ENCODE peak calls at places on chromosomes 11 and 22, in four cellular contexts. A, M, K and C are unnamed samples. For H3K27me3, the result is how much of the 10 kb centered on the place peaks cover.

GRCh38 chr11:37100008-37100407 is 502.0 kb upstream of the RAG2 start:
- DNase-seq in A (no peak), M (no peak), K (no peak), C (no peak)

GRCh38 chr11:116563028-116563712 is 209.6 kb downstream of the BUD13 start:
- DNase-seq in A (no peak), M (no peak), K (peak), C (no peak)

GRCh38 chr11:106986261-106986660 is 32.0 kb downstream of the GUCY1A2 start:
- DNase-seq in A (peak), M (no peak), K (peak), C (no peak)

GRCh38 chr11:128463386-128463829 is 124.0 kb downstream of the ETS1 start:
- DNase-seq in A (peak), M (no peak), K (peak), C (no peak)

GRCh38 chr11:72831521-72832300 is 17.5 kb downstream of the ATG16L2 start:
- DNase-seq in A (peak), M (peak), K (peak), C (peak)

GRCh38 chr11:130480166-130480565 is 31.7 kb downstream of the ADAMTS15 start:
- DNase-seq in A (peak), M (no peak), K (peak), C (no peak)

GRCh38 chr11:32615422-32615821 is 31.8 kb downstream of the EIF3M start:
- DNase-seq in A (peak), M (no peak), K (no peak), C (no peak)

GRCh38 chr11:32006799-32007388 is 84.0 kb upstream of the RCN1 start:
- DNase-seq in A (peak), M (peak), K (peak), C (peak)

GRCh38 chr11:27532652-27533325 is 26.2 kb upstream of the LIN7C start:
- DNase-seq in A (peak), M (no peak), K (peak), C (no peak)

GRCh38 chr22:46061431-46062231 is 84.7 kb upstream of the WNT7B start:
- DNase-seq in A (no peak), M (peak), K (no peak), C (peak)

GRCh38 chr11:131945695-131946094 is 575.3 kb downstream of the NTM start:
- DNase-seq in A (no peak), M (no peak), K (no peak), C (no peak)

GRCh38 chr11:134050541-134051383 is 18.1 kb upstream of the JAM3 start:
- DNase-seq in A (peak), M (peak), K (peak), C (peak)

GRCh38 chr11:109343242-109343641 is 78.7 kb upstream of the C11orf87 start:
- DNase-seq in A (no peak), M (no peak), K (no peak), C (no peak)
- H3K4me3 ChIP-seq in A (no peak), M (no peak), K (no peak), C (no peak)

DNA sequence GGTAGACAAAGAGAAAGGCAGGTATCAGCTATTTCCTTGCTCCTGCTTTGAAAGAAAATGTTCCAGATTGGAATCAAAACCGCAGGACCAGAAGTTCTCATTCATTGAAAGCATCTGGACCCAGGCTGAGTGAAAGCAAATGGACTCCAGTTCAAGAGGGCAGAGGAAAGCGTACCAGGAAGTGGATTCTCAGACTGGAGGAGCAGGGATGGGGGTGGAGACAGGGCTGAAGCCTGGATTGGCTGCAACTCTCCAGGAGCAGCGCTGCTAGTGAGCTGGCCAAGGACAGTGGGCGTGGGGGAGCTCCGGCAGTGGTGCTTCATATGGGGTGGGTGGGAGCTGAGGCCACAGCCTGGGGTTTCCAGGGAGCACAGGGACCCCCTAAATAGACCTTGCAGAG is 103.5 kb upstream of the NECTIN1 start:
- DNase-seq in A (peak), M (no peak), K (peak), C (peak)
- H3K27me3 ChIP-seq in A (under half), M (under half), K (under half), C (under half)

DNA sequence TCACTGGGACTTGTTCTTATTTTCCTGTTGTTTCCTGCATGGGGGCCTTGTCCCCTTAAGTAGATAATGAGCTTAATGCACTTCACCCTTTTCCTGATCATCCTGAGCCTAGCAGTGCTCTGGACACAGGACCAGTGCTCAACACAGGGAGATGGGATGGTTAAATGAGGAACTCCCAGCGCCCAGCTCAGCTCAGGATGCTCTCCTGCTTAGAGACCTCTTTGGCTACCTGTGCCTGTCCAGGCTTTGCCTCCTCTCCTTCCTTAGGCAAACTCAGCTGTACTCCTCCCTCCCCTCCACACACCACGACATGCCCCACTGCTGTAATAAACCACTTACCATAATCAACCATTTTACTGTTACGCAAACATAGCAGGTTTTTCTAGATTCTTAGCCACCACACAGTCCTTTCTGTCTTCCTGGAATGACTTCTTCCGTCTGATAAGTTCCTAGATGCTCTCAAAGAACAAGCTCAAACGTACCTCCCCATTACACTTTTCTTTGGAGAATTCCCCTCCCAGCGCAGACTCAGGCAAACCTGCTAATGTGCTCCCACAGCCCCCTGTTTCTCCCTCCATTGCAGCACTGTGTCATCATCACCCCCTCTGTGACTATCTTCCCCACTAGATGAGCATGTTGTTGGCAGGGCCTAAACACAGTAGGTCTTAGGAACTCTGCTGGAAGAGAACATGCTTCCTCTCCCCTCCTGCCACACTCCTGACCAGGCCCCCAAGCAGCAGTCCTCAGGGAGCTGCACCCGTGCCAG is 113.6 kb downstream of the MICAL2 start:
- DNase-seq in A (no peak), M (no peak), K (peak), C (no peak)
- H3K4me3 ChIP-seq in A (no peak), M (no peak), K (no peak), C (no peak)

GRCh38 chr11:69369945-69370344 is 76.0 kb downstream of the MYEOV start:
- DNase-seq in A (no peak), M (peak), K (no peak), C (no peak)
- H3K27me3 ChIP-seq in A (under half), M (under half), K (under half), C (under half)

GRCh38 chr22:42648017-42648367 is 1.2 kb downstream of the CYB5R3 start:
- DNase-seq in A (no peak), M (no peak), K (no peak), C (no peak)
- H3K4me3 ChIP-seq in A (peak), M (peak), K (peak), C (no peak)

GRCh38 chr22:19722175-19722914 is 994 bp upstream of the GP1BB start:
- DNase-seq in A (no peak), M (peak), K (no peak), C (peak)
- H3K27me3 ChIP-seq in A (half or more), M (half or more), K (under half), C (half or more)

GRCh38 chr11:84452211-84452610 is 1166.0 kb upstream of the CCDC90B start:
- DNase-seq in A (no peak), M (no peak), K (no peak), C (no peak)
- H3K4me3 ChIP-seq in A (no peak), M (no peak), K (no peak), C (no peak)

DNA sequence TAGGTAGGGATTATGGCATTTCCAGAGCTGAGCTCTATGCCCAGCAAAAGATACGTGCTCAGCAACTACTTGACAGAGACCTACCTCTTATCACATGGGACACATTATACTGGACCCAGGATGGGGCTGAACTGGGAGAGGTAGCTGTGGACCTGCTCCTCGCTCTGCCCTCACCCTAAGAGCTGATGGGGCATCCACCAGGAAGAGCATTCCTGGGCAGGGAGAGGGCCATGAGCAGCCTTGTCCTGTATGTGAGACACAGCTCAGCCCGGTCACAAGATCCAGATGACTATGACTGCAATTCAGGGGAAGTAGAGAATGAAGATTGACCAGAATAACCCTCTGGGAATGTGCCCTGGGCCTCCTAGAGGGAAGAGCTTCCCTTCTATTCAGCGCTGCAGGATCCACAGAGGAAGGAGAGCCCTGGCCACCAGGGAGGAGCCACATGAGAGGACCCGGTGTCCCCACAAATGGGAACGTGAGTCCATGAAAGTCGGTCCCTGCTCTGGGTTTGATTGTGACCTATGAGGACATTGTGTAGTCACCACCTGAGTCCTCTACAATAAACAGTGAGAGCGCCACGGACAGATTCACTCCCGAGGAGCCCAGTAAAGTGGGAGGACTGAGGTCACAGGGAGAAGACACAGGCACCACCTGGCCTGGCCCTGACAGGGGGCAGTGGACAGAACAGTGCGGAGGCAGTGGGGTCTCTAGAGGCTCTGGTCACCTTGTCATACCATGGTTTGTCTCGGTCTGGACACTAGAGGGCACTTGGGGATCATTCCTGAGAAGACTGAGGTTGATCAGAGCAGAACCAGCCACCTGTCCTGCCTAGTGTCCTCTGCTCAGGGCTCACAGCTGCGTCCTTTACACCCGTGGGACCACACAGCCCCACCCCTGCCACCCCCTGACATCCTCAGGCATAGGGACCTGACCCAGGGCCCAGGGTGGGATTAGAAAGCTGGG is 99.5 kb downstream of the ZNF280B start:
- DNase-seq in A (peak), M (peak), K (peak), C (peak)
- H3K27me3 ChIP-seq in A (under half), M (half or more), K (under half), C (half or more)

GRCh38 chr11:67674442-67674871 is at the start of gene ALDH3B2:
- DNase-seq in A (no peak), M (peak), K (no peak), C (peak)

GRCh38 chr11:67673902-67674301 is 521 bp downstream of the ALDH3B2 start:
- DNase-seq in A (no peak), M (peak), K (no peak), C (no peak)

GRCh38 chr11:67673358-67673757 is 1.1 kb downstream of the ALDH3B2 start:
- DNase-seq in A (no peak), M (no peak), K (no peak), C (no peak)

GRCh38 chr11:67671211-67671520 is 3.3 kb downstream of the ALDH3B2 start:
- DNase-seq in A (no peak), M (no peak), K (no peak), C (peak)

GRCh38 chr11:67675058-67675747 is 780 bp upstream of the ALDH3B2 start:
- DNase-seq in A (no peak), M (no peak), K (no peak), C (no peak)
- H3K4me3 ChIP-seq in A (no peak), M (no peak), K (no peak), C (no peak)